ENCODE peak calls at places on chromosome 11, in six cellular contexts. One of them, this sample, is unnamed.

GRCh38 chr11:125063429-125064043 is 431 bp downstream of the SLC37A2 start:
- DNase-seq in M059J: no peak
- DNase-seq in amniotic epithelial cell: no peak
- DNase-seq in A549: no peak
- DNase-seq in progenitor cell of endocrine pancreas: no peak
- DNase-seq in body of pancreas: no peak
- DNase-seq in this sample: no peak

GRCh38 chr11:79296113-79296512 is 144.7 kb downstream of the TENM4 start:
- DNase-seq in M059J: peak
- DNase-seq in amniotic epithelial cell: no peak
- DNase-seq in progenitor cell of endocrine pancreas: no peak
- DNase-seq in body of pancreas: no peak
- DNase-seq in A549: no peak
- DNase-seq in this sample: no peak

GRCh38 chr11:127106142-127106541 is 105.6 kb upstream of the KIRREL3 start:
- DNase-seq in M059J: peak
- DNase-seq in amniotic epithelial cell: no peak
- DNase-seq in A549: no peak
- DNase-seq in body of pancreas: peak
- DNase-seq in progenitor cell of endocrine pancreas: peak
- DNase-seq in this sample: no peak

GRCh38 chr11:61281581-61282250 is 13.4 kb downstream of the VWCE start:
- DNase-seq in body of pancreas: peak
- DNase-seq in progenitor cell of endocrine pancreas: peak
- DNase-seq in amniotic epithelial cell: peak
- DNase-seq in M059J: no peak
- DNase-seq in A549: peak
- DNase-seq in this sample: no peak

GRCh38 chr11:10942621-10943020 is 84.8 kb upstream of the ZBED5 start:
- DNase-seq in M059J: no peak
- DNase-seq in amniotic epithelial cell: no peak
- DNase-seq in progenitor cell of endocrine pancreas: no peak
- DNase-seq in A549: no peak
- DNase-seq in body of pancreas: no peak
- DNase-seq in this sample: no peak

GRCh38 chr11:119531623-119532022 is 108.7 kb upstream of the THY1 start:
- DNase-seq in body of pancreas: no peak
- DNase-seq in progenitor cell of endocrine pancreas: no peak
- DNase-seq in A549: no peak
- DNase-seq in M059J: no peak
- DNase-seq in amniotic epithelial cell: no peak
- DNase-seq in this sample: no peak

GRCh38 chr11:34887260-34887659 is 28.9 kb downstream of the APIP start:
- DNase-seq in body of pancreas: no peak
- DNase-seq in A549: no peak
- DNase-seq in progenitor cell of endocrine pancreas: no peak
- DNase-seq in M059J: no peak
- DNase-seq in amniotic epithelial cell: no peak
- DNase-seq in this sample: no peak

GRCh38 chr11:64858467-64859401 is 14.3 kb upstream of the CDC42BPG start:
- DNase-seq in amniotic epithelial cell: no peak
- DNase-seq in body of pancreas: no peak
- DNase-seq in progenitor cell of endocrine pancreas: no peak
- DNase-seq in A549: no peak
- DNase-seq in M059J: peak
- DNase-seq in this sample: no peak

GRCh38 chr11:93807980-93808379 is 23.9 kb downstream of the MED17 start:
- DNase-seq in body of pancreas: no peak
- DNase-seq in M059J: no peak
- DNase-seq in A549: no peak
- DNase-seq in progenitor cell of endocrine pancreas: no peak
- DNase-seq in amniotic epithelial cell: no peak
- DNase-seq in this sample: no peak

GRCh38 chr11:67287355-67288197 is 1.5 kb upstream of the ANKRD13D start:
- DNase-seq in A549: no peak
- DNase-seq in progenitor cell of endocrine pancreas: no peak
- DNase-seq in body of pancreas: no peak
- DNase-seq in amniotic epithelial cell: no peak
- DNase-seq in M059J: no peak
- DNase-seq in this sample: no peak

GRCh38 chr11:88174627-88175003 is 628 bp downstream of the RAB38 start:
- DNase-seq in body of pancreas: peak
- DNase-seq in A549: peak
- DNase-seq in progenitor cell of endocrine pancreas: peak
- DNase-seq in M059J: peak
- DNase-seq in amniotic epithelial cell: peak
- DNase-seq in this sample: no peak

GRCh38 chr11:104678408-104678807 is 219.9 kb downstream of the CASP12 start:
- DNase-seq in body of pancreas: no peak
- DNase-seq in A549: no peak
- DNase-seq in progenitor cell of endocrine pancreas: no peak
- DNase-seq in amniotic epithelial cell: no peak
- DNase-seq in M059J: no peak
- DNase-seq in this sample: no peak

GRCh38 chr11:44034639-44035038 is 13.1 kb upstream of the ACCSL start:
- DNase-seq in A549: no peak
- DNase-seq in amniotic epithelial cell: no peak
- DNase-seq in body of pancreas: no peak
- DNase-seq in progenitor cell of endocrine pancreas: no peak
- DNase-seq in M059J: no peak
- DNase-seq in this sample: no peak

GRCh38 chr11:45205978-45206377 is 59.5 kb downstream of the PRDM11 start:
- DNase-seq in M059J: no peak
- DNase-seq in amniotic epithelial cell: no peak
- DNase-seq in A549: no peak
- DNase-seq in progenitor cell of endocrine pancreas: no peak
- DNase-seq in body of pancreas: no peak
- DNase-seq in this sample: no peak

GRCh38 chr11:43547900-43548381 is 132.6 kb upstream of the HSD17B12 start:
- DNase-seq in body of pancreas: peak
- DNase-seq in M059J: no peak
- DNase-seq in amniotic epithelial cell: no peak
- DNase-seq in A549: no peak
- DNase-seq in progenitor cell of endocrine pancreas: no peak
- DNase-seq in this sample: no peak

GRCh38 chr11:89437317-89437716 is 53.9 kb downstream of the NOX4 start:
- DNase-seq in A549: no peak
- DNase-seq in progenitor cell of endocrine pancreas: no peak
- DNase-seq in amniotic epithelial cell: no peak
- DNase-seq in body of pancreas: no peak
- DNase-seq in M059J: no peak
- DNase-seq in this sample: no peak

GRCh38 chr11:86220654-86221053 is 23.9 kb upstream of the EED start:
- DNase-seq in progenitor cell of endocrine pancreas: no peak
- DNase-seq in A549: no peak
- DNase-seq in M059J: no peak
- DNase-seq in amniotic epithelial cell: no peak
- DNase-seq in body of pancreas: no peak
- DNase-seq in this sample: no peak

GRCh38 chr11:64675417-64676252 is 47.4 kb downstream of the NRXN2 start:
- DNase-seq in body of pancreas: peak
- DNase-seq in A549: peak
- DNase-seq in progenitor cell of endocrine pancreas: no peak
- DNase-seq in amniotic epithelial cell: peak
- DNase-seq in M059J: peak
- DNase-seq in this sample: no peak

GRCh38 chr11:20226936-20227335 is 66.7 kb upstream of the DBX1 start:
- DNase-seq in body of pancreas: no peak
- DNase-seq in amniotic epithelial cell: no peak
- DNase-seq in M059J: no peak
- DNase-seq in A549: no peak
- DNase-seq in progenitor cell of endocrine pancreas: no peak
- DNase-seq in this sample: no peak

GRCh38 chr11:35583843-35584242 is 34.4 kb upstream of the FJX1 start:
- DNase-seq in M059J: peak
- DNase-seq in amniotic epithelial cell: no peak
- DNase-seq in body of pancreas: no peak
- DNase-seq in A549: no peak
- DNase-seq in progenitor cell of endocrine pancreas: no peak
- DNase-seq in this sample: no peak

GRCh38 chr11:66950113-66950535 is 8.1 kb downstream of the PC start:
- DNase-seq in M059J: peak
- DNase-seq in A549: peak
- DNase-seq in progenitor cell of endocrine pancreas: no peak
- DNase-seq in amniotic epithelial cell: peak
- DNase-seq in body of pancreas: peak
- DNase-seq in this sample: no peak

GRCh38 chr11:102620858-102621561 is 4.1 kb downstream of the MMP20 start:
- DNase-seq in amniotic epithelial cell: peak
- DNase-seq in A549: no peak
- DNase-seq in body of pancreas: no peak
- DNase-seq in M059J: peak
- DNase-seq in progenitor cell of endocrine pancreas: no peak
- DNase-seq in this sample: no peak

GRCh38 chr11:3855808-3856491 is 486 bp downstream of the STIM1 start:
- DNase-seq in M059J: peak
- DNase-seq in amniotic epithelial cell: no peak
- DNase-seq in progenitor cell of endocrine pancreas: peak
- DNase-seq in body of pancreas: peak
- DNase-seq in A549: peak
- DNase-seq in this sample: no peak

GRCh38 chr11:9577551-9577950 is 4.1 kb downstream of the WEE1 start:
- DNase-seq in amniotic epithelial cell: peak
- DNase-seq in A549: no peak
- DNase-seq in progenitor cell of endocrine pancreas: no peak
- DNase-seq in body of pancreas: no peak
- DNase-seq in M059J: no peak
- DNase-seq in this sample: no peak

GRCh38 chr11:104841973-104842372 is 56.3 kb downstream of the CASP12 start:
- DNase-seq in progenitor cell of endocrine pancreas: no peak
- DNase-seq in amniotic epithelial cell: peak
- DNase-seq in A549: no peak
- DNase-seq in M059J: no peak
- DNase-seq in body of pancreas: no peak
- DNase-seq in this sample: no peak

GRCh38 chr11:108881136-108881535 is 216.3 kb downstream of the DDX10 start:
- DNase-seq in body of pancreas: no peak
- DNase-seq in progenitor cell of endocrine pancreas: no peak
- DNase-seq in amniotic epithelial cell: no peak
- DNase-seq in M059J: peak
- DNase-seq in A549: no peak
- DNase-seq in this sample: no peak

GRCh38 chr11:6390718-6391547 is 659 bp downstream of the SMPD1 start:
- DNase-seq in progenitor cell of endocrine pancreas: no peak
- DNase-seq in M059J: no peak
- DNase-seq in A549: no peak
- DNase-seq in body of pancreas: no peak
- DNase-seq in amniotic epithelial cell: no peak
- DNase-seq in this sample: no peak

GRCh38 chr11:75470681-75471080 is 37.7 kb upstream of the KLHL35 start:
- DNase-seq in body of pancreas: no peak
- DNase-seq in amniotic epithelial cell: peak
- DNase-seq in A549: no peak
- DNase-seq in progenitor cell of endocrine pancreas: no peak
- DNase-seq in M059J: no peak
- DNase-seq in this sample: no peak

GRCh38 chr11:21774212-21774611 is 418.7 kb upstream of the ANO5 start:
- DNase-seq in A549: no peak
- DNase-seq in body of pancreas: no peak
- DNase-seq in progenitor cell of endocrine pancreas: no peak
- DNase-seq in M059J: no peak
- DNase-seq in amniotic epithelial cell: no peak
- DNase-seq in this sample: no peak

GRCh38 chr11:112784323-112785073 is 176.7 kb upstream of the NCAM1 start:
- DNase-seq in progenitor cell of endocrine pancreas: no peak
- DNase-seq in M059J: peak
- DNase-seq in body of pancreas: peak
- DNase-seq in A549: no peak
- DNase-seq in amniotic epithelial cell: peak
- DNase-seq in this sample: peak

GRCh38 chr11:33775064-33775807 is 916 bp upstream of the FBXO3 start:
- DNase-seq in M059J: no peak
- DNase-seq in progenitor cell of endocrine pancreas: no peak
- DNase-seq in amniotic epithelial cell: no peak
- DNase-seq in body of pancreas: no peak
- DNase-seq in A549: no peak
- DNase-seq in this sample: no peak

GRCh38 chr11:13761250-13761649 is 92.8 kb downstream of the FAR1 start:
- DNase-seq in body of pancreas: no peak
- DNase-seq in A549: no peak
- DNase-seq in amniotic epithelial cell: peak
- DNase-seq in progenitor cell of endocrine pancreas: no peak
- DNase-seq in M059J: peak
- DNase-seq in this sample: no peak